ENCODE peak calls at places on chromosomes 1 and 21, in four cellular contexts. A is epithelial cell of prostate; Q is CD4-positive, alpha-beta T cell; D is right lobe of liver. J is an unnamed sample.
A peak's percentile ranks its signal among the peaks of the same experiment; 100 is the strongest.

GRCh38 chr1:189606795-189607476 is 870.7 kb downstream of the BRINP3 start:
- DNase-seq in A (peak; percentile 48), Q (no peak), D (no peak), J (no peak)

GRCh38 chr1:86846166-86846647 is 67.7 kb downstream of the SELENOF start:
- DNase-seq in A (peak; percentile 24), Q (no peak), D (no peak), J (no peak)

GRCh38 chr21:43355925-43356289 is 71.0 kb downstream of the SIK1 start:
- DNase-seq in A (no peak), Q (no peak), D (no peak), J (no peak)

GRCh38 chr1:84090447-84091244 is 53.4 kb upstream of the PRKACB start:
- DNase-seq in A (no peak), Q (no peak), D (no peak), J (no peak)

GRCh38 chr1:74799119-74799518 is 66.2 kb downstream of the TYW3 start:
- DNase-seq in A (no peak), Q (no peak), D (no peak), J (no peak)

GRCh38 chr1:116128669-116129068 is 17.5 kb downstream of the MAB21L3 start:
- DNase-seq in A (no peak), Q (peak; percentile 14), D (no peak), J (no peak)

GRCh38 chr1:241841661-241842060 is 6.3 kb upstream of the EXO1 start:
- DNase-seq in A (no peak), Q (no peak), D (no peak), J (no peak)

GRCh38 chr1:177122461-177122860 is 42.1 kb downstream of the ASTN1 start:
- DNase-seq in A (no peak), Q (no peak), D (no peak), J (no peak)

GRCh38 chr1:91404151-91405012 is at the start of gene HFM1:
- DNase-seq in A (no peak), Q (no peak), D (peak; percentile 80), J (no peak)
- H3K27ac ChIP-seq in A (no peak within 1 kb of the TSS), Q (no peak within 1 kb of the TSS), D (peak within 1 kb of the TSS; percentile 64), J (peak within 1 kb of the TSS; percentile 79)

DNA sequence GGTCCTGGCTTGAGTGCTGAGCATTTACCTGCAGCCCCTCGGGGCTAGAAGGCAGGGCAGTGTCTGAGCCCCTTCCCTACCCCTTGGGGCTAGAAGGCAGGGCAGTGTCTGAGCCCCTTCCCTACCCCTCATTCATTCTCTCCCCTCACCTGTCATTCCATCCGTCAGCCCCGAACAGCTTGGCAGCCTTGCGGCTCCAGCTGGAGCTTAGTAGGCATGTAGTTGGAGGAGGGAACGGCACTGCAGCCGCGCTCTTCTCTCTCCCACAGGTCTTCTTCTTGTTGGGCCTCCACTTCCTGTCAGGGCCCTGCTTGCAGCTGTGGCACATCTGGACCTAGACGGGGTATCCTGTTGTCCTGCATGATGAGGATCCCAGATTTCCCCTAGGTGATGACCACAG is 22.1 kb downstream of the MAPKAPK2 start:
- DNase-seq in A (no peak), Q (no peak), D (no peak), J (no peak)
- H3K27ac ChIP-seq in A (no peak overlapping the region), Q (no peak overlapping the region), D (no peak overlapping the region), J (no peak overlapping the region)

GRCh38 chr1:234917495-234918188 is 211.0 kb downstream of the TOMM20 start:
- DNase-seq in A (no peak), Q (no peak), D (no peak), J (no peak)
- H3K27ac ChIP-seq in A (no peak overlapping the region), Q (no peak overlapping the region), D (peak overlapping the region; percentile 89), J (no peak overlapping the region)

DNA sequence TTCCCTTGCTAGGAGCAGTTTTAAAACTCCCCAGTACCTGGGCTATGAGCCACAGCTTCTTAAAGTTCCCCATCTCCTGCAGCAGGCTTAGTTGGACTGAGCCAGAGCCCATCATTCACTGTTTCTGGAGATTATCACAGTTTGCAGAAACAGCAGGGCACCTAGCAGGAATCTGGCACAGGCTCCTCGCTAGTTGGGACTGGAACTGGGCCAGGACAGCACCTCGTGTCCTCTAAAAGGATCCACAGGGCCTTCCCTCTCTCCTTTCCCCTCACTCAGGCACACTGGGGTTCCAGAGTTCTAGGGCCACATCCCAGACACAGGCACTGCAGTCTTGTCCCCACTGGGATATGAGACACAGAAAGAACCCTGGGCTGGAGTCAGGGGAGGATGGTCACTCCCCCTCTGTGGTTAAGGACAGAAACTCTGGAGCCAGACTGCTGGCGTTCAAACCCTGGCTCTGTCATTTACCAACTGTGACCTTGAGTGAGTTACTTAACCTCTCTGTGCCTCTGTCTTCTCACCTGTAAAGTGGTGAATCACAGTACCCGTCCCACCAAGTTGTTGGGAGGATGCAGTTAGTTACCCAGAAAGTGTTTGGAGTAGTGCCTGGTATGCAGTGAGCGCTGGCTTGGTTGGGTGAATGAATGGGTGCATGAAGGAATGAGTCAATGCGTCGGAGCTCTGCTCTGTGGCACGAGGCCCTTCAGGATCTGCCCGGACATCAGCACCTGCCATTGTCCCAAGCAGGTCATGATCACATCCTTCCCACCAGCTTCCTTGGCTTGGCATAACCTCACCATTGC is 18.8 kb upstream of the ECE1 start:
- DNase-seq in A (peak; percentile 29), Q (no peak), D (no peak), J (no peak)
- H3K27ac ChIP-seq in A (no peak overlapping the region), Q (no peak overlapping the region), D (no peak overlapping the region), J (peak overlapping the region; percentile 68)

GRCh38 chr1:26890467-26890796 is 349 bp upstream of the GPN2 start:
- DNase-seq in A (no peak), Q (no peak), D (no peak), J (no peak)
- H3K27ac ChIP-seq in A (peak overlapping the region; percentile 87), Q (peak overlapping the region; percentile 87), D (peak overlapping the region; percentile 71), J (peak overlapping the region; percentile 87)

DNA sequence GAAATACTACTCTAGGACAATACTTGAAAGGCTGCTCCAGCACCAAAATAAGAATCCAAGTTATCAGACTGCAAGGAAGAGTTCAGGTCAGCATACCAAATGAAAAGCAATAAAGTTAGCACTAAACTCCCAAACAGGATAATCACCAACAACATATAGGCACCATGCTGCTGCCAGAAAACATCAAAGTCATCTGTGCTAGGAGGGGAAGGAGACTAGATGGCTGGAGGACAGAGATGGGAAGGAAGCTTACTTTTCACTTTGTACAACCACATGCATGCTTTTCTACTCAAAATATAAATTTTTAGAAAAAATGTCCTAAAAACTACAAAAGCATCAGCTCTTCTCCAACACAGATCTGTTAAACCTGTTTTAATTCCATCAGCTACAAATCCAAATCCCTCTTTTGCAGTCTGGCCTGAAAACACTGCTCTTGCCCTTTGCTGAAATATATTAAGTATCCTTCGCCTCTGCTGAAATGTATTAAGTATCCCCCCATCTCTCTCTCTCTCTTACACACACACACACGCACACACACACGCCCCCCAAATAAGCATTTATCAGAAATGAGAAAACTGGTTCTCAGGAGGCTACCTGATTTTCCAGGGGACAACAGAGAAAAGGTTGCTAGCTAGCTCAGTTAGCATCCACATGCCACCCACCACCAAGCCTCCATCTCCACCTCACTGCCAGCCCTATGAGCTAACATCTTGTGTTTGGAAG is 1.5 kb downstream of the GATAD2B start:
- DNase-seq in A (no peak), Q (no peak), D (no peak), J (no peak)
- H3K27ac ChIP-seq in A (peak overlapping the region; percentile 88), Q (peak overlapping the region; percentile 83), D (no peak overlapping the region), J (peak overlapping the region; percentile 58)

GRCh38 chr1:145965119-145965744 is 742 bp downstream of the POLR3GL start:
- DNase-seq in A (no peak), Q (no peak), D (no peak), J (no peak)
- H3K27ac ChIP-seq in A (peak overlapping the region; percentile 50), Q (peak overlapping the region; percentile 58), D (peak overlapping the region; percentile 79), J (peak overlapping the region; percentile 87)

DNA sequence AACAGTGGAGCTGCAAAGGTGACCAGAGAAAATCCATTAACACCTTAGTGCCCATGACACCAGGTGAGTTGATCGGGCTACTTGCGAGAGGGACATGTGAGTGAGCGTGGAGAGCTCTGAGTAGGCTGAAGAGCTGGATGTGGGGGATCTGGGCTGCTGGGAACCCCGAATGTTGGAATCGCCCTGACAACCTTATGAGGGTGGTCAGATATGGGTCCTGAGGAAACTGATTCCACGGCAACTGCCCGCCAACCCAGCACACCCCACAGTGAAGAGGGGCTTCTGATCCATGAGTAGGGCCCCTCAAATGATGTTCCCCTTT is 705 bp upstream of the QSOX1 start:
- DNase-seq in A (no peak), Q (no peak), D (no peak), J (no peak)
- H3K27ac ChIP-seq in A (peak overlapping the region; percentile 76), Q (no peak overlapping the region), D (peak overlapping the region; percentile 83), J (peak overlapping the region; percentile 74)

GRCh38 chr21:39169906-39170305 is 13.3 kb downstream of the PSMG1 start:
- DNase-seq in A (no peak), Q (no peak), D (no peak), J (no peak)

GRCh38 chr21:39176312-39176711 is 6.9 kb downstream of the PSMG1 start:
- DNase-seq in A (no peak), Q (no peak), D (no peak), J (no peak)

GRCh38 chr21:39175665-39176064 is 7.6 kb downstream of the PSMG1 start:
- DNase-seq in A (no peak), Q (no peak), D (no peak), J (no peak)

GRCh38 chr21:39175154-39175553 is 8.1 kb downstream of the PSMG1 start:
- DNase-seq in A (no peak), Q (no peak), D (no peak), J (no peak)

GRCh38 chr21:39173999-39174398 is 9.3 kb downstream of the PSMG1 start:
- DNase-seq in A (no peak), Q (no peak), D (no peak), J (no peak)
- H3K27ac ChIP-seq in A (no peak overlapping the region), Q (no peak overlapping the region), D (no peak overlapping the region), J (no peak overlapping the region)